ENCODE peak calls at places on chromosomes 12 and 14, in six cellular contexts. Q is upper lobe of left lung, F is GM12891, X is GM12892, K is HepG2, W is transverse colon. Z is an unnamed sample.

GRCh38 chr14:95475540-95476240 is 40.8 kb downstream of the SYNE3 start:
- DNase-seq in W (no peak), K (no peak), X (no peak), F (no peak), Q (peak), Z (no peak)

GRCh38 chr14:56374421-56374820 is 205.2 kb upstream of the TMEM260 start:
- DNase-seq in Q (no peak), X (no peak), F (no peak), W (no peak), K (no peak), Z (no peak)

GRCh38 chr14:69318241-69318640 is 58.3 kb downstream of the GALNT16 start:
- DNase-seq in W (no peak), X (no peak), K (no peak), Q (no peak), F (no peak), Z (no peak)

GRCh38 chr12:42094277-42094676 is 50.4 kb downstream of the GXYLT1 start:
- DNase-seq in F (no peak), X (no peak), Q (no peak), W (no peak), K (no peak), Z (no peak)

GRCh38 chr14:104552738-104553125 is 26.8 kb upstream of the C14orf180 start:
- DNase-seq in Q (no peak), F (peak), X (peak), W (no peak), K (no peak), Z (no peak)

GRCh38 chr12:50218386-50218785 is 51.2 kb upstream of the CERS5 start:
- DNase-seq in F (no peak), X (no peak), K (no peak), Q (no peak), W (no peak), Z (no peak)

GRCh38 chr14:61456720-61457119 is 135.3 kb downstream of the PRKCH start:
- DNase-seq in Q (no peak), K (peak), X (peak), F (peak), W (peak), Z (peak)

GRCh38 chr12:15546102-15546701 is 223.9 kb downstream of the PTPRO start:
- DNase-seq in Q (no peak), W (no peak), F (no peak), K (no peak), X (no peak), Z (no peak)

GRCh38 chr12:209246-209645 is 4.7 kb downstream of the SLC6A12 start:
- DNase-seq in K (no peak), Q (no peak), W (no peak), F (no peak), X (no peak), Z (no peak)

GRCh38 chr14:88870777-88871176 is 46.3 kb downstream of the TTC8 start:
- DNase-seq in X (no peak), Q (no peak), W (no peak), F (no peak), K (no peak), Z (no peak)

GRCh38 chr14:32372154-32372553 is 43.1 kb downstream of the AKAP6 start:
- DNase-seq in Q (no peak), X (no peak), F (no peak), W (no peak), K (no peak), Z (no peak)

GRCh38 chr12:70557583-70558263 is 79.5 kb downstream of the PTPRB start:
- DNase-seq in F (no peak), K (peak), W (no peak), X (no peak), Q (no peak), Z (no peak)

GRCh38 chr12:65189028-65189718 is 19.8 kb downstream of the LEMD3 start:
- DNase-seq in W (no peak), X (no peak), F (no peak), K (no peak), Q (no peak), Z (no peak)

GRCh38 chr12:121825041-121825523 is 21.3 kb downstream of the SETD1B start:
- DNase-seq in F (no peak), K (no peak), Q (peak), W (no peak), X (no peak), Z (no peak)

GRCh38 chr12:121822393-121823100 is 18.7 kb downstream of the SETD1B start:
- DNase-seq in F (no peak), W (no peak), X (no peak), K (no peak), Q (peak), Z (no peak)

GRCh38 chr12:121823727-121824115 is 19.9 kb downstream of the SETD1B start:
- DNase-seq in F (no peak), Q (no peak), W (no peak), K (no peak), X (no peak), Z (no peak)

GRCh38 chr12:121820056-121820455 is 16.2 kb downstream of the SETD1B start:
- DNase-seq in Q (no peak), K (no peak), F (no peak), W (no peak), X (no peak), Z (no peak)

GRCh38 chr12:121823101-121823726 is 19.4 kb downstream of the SETD1B start:
- DNase-seq in K (no peak), F (no peak), W (no peak), X (no peak), Q (peak), Z (no peak)
- TF ChIP-seq POLR2A in K (no peak), F (no peak), W (no peak), X (no peak), Q (no peak), Z (no peak)

DNA sequence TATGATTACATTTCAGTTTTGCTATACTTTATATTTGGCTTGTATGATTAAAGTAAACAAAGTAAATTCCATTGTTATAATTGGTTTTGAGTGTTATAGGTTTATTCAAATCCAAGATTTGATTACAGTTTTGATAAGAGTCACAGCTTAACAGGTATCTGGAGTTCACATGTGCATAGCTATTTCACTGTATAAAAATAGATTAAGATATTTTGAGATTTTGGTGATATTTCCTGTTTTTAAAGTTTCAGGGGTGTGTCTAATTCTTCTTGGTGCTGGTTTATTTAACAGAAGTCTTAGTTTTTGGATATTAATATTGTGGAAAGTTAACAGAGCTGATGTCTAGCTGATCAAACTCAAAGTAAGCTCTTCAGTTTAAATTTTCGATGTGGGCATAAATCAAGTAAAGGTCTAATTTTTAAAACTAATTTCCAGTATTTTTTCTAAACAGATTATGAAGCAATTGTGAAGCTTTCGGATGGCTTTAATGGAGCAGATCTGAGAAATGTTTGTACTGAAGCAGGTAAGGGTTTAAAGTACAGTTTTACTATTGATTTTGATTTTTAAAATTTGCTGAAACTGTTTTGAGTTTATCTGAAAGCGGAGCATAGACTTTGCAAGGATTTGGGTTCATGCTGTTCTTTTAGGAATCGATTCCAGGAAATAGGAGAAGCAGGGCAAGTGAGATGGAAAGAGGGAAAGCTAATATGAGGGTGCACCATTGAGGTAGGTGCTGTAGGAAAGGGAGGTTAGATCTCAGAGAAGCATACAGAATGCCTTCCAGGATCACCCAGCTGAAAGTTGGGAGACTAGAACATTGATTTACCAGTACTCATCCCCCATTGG is 6.2 kb upstream of the STYX start:
- DNase-seq in Q (no peak), X (no peak), F (no peak), W (no peak), K (no peak), Z (no peak)
- TF ChIP-seq POLR2AphosphoS5 in Q (no peak), X (no peak), F (no peak), W (no peak), K (no peak), Z (no peak)

GRCh38 chr14:24095196-24096068 is 1.3 kb downstream of the PCK2 start:
- DNase-seq in X (peak), W (peak), K (peak), F (peak), Q (no peak), Z (no peak)
- TF ChIP-seq POLR2A in X (peak), W (peak), K (no peak), F (peak), Q (peak), Z (no peak)

GRCh38 chr12:62834406-62834805 is 100.5 kb downstream of the PPM1H start:
- DNase-seq in W (peak), Q (no peak), K (no peak), X (no peak), F (no peak), Z (no peak)
- TF ChIP-seq POLR2AphosphoS5 in W (no peak), Q (no peak), K (no peak), X (no peak), F (no peak), Z (no peak)

DNA sequence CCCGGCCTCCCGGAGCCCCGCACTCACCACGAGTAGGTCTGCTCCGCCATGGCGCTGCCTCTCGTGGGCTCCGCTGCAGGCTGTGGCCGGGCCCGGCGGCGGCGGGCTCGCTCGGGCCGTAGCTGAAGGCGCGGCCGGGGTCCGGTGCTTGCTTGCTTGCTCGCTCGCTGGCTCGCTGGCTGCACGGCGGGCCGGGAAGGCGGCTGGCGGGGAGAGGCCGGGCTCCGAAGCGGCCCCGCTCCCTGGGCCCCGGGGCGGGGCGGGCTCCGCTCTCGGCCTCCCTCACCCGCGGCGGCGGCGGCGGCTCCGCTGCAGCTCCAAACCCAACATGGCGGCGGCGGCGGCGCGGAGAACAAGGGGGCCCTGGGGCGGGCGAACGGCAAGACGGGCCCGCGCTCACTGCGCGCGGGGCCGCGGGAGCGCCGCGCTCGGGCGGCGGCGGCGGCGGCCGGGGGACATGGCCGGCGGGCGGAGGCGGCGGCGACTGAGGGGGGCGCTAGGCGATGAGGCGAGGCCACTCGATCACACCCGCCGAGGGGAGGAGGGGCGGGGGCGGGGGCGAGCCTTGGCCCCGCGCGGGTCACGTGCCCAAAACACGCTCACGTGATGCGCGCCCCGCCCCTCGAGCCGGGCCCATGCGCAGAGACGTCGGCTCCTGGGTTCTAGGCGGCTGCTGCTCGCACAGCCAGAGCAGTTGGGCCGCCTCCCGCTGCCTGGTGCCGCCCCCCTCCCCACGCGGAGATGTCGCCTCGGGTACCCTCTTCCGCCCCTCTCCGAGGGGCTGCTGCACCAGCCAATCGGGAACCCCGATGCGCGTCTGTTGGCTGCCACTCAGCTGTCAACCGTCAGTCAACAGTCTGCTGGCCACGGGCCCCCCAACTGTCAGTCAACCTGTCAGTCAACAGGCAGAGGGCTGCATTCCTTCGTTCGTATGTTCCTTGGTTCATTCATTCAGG is at the start of gene SPPL3:
- DNase-seq in W (peak), F (peak), X (peak), K (peak), Q (peak), Z (peak)
- TF ChIP-seq POLR2A in W (peak), F (no peak), X (peak), K (peak), Q (peak), Z (peak)

DNA sequence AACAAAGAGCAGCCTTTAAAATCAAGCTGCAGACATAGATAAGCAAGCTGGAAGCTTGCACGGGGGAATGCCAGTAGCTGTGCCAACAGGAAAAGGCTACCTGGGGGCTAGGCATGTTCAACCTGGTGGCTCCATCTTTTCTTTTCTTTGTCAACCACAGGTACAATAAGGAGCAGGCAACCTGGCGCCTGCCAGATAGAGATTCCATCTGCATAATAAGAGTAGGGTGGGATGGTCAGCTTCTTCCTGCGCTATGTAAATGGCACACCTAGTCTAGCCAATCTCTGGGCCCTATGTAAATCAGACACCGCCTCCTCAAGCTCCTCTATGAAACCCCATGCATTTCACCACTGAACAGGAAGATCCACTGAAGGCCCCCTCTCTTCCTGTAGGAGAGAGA is 87.4 kb upstream of the PKP2 start:
- DNase-seq in W (no peak), K (no peak), X (no peak), Q (no peak), F (no peak), Z (no peak)
- TF ChIP-seq POLR2AphosphoS5 in W (no peak), K (no peak), X (no peak), Q (no peak), F (no peak), Z (no peak)

GRCh38 chr14:36784541-36784940 is 122.9 kb downstream of the PAX9 start:
- DNase-seq in Q (no peak), X (no peak), K (no peak), W (no peak), F (no peak), Z (no peak)
- TF ChIP-seq POLR2A in Q (no peak), X (no peak), K (no peak), W (no peak), F (no peak), Z (no peak)

DNA sequence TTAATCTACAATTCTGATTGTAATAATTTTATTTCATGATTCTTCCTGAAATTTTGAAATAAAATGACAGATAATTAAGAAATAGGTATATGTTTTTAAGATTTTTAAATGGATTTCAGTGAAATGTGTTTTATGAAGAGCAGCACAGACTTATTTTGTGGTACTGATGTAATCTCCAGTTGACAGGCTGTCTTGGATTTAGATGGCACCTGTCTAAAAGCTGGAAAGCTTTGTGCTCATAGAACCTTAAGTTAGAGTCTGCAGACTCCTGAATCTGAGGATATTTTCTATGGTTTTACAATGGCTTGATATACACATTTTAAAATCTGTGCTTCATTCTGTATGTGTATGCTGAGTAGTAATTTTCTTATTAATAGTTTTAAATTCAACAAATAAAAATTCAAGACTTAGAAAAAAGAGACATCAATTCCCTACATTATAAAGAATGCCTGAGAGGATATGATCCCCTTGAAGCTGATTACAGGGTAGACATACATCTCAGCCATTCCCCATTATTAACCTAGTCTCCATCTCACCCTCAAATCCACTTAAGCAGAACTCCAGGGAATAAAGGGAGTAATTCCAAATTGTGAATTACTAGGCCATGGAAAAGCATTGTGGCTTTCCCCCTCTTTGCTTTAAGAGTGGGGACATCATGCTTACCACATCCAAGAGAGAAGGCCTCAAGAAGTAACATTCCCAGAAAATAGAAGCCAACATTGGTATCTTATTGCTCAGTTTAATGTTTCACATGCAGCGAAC is 33.7 kb upstream of the ACSS3 start:
- DNase-seq in F (no peak), W (no peak), Q (no peak), K (no peak), X (no peak), Z (no peak)
- TF ChIP-seq POLR2AphosphoS5 in F (no peak), W (no peak), Q (no peak), K (no peak), X (no peak), Z (no peak)

GRCh38 chr14:21201732-21202462 is 46.0 kb upstream of the OR5AU1 start:
- DNase-seq in W (no peak), X (no peak), K (no peak), F (no peak), Q (no peak), Z (no peak)

GRCh38 chr14:21197418-21198205 is 41.7 kb upstream of the OR5AU1 start:
- DNase-seq in Q (no peak), W (no peak), K (no peak), F (no peak), X (no peak), Z (no peak)

GRCh38 chr14:21200752-21201461 is 45.0 kb upstream of the OR5AU1 start:
- DNase-seq in X (no peak), K (no peak), W (no peak), Q (no peak), F (no peak), Z (no peak)

GRCh38 chr14:21202463-21203358 is 46.8 kb upstream of the OR5AU1 start:
- DNase-seq in W (no peak), F (no peak), Q (no peak), K (no peak), X (no peak), Z (no peak)

DNA sequence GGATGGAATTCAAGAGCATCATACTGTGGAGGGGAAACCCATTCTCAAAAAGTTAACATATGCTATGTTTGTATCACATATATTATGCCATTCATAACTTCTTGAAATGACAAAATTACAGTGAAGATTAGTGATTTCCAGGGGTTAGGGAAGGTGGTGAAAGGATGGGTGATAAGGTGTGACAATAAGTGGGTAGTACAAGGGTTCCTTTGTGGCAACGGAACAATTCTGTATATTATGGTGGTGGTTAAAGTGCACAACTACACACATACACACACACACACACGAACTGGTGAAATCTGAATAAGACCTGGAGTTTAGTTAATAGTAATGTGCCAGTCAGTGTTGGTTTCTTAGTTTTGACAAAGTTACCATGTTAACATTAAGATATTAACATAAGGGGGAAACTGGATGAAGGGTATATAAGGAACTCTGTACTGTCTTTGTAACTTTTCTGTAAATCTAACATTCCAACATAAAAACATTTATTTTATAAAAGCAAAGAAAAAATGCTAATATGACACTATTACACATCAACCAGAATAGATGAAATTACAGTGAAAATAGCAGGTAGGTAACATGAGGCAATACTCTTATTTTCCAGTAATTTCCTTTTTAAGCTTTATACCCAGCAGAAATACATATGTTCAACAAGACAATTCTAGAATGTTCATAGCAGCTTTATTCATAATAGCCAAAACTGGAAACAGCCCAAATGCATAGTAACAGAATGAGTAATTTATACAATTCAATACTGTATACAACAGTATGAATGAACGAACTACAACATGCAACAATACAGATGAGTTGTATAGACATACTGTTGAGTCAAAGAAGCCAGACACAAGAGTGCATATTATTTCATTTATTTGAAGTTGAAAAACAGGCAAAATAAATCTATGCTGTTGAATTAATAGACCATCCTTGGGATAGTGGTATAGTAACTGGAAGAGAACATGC is 44.0 kb upstream of the OR5AU1 start:
- DNase-seq in F (no peak), W (no peak), Q (no peak), X (no peak), K (no peak), Z (no peak)
- TF ChIP-seq POLR2A in F (no peak), W (no peak), Q (no peak), X (no peak), K (no peak), Z (no peak)

DNA sequence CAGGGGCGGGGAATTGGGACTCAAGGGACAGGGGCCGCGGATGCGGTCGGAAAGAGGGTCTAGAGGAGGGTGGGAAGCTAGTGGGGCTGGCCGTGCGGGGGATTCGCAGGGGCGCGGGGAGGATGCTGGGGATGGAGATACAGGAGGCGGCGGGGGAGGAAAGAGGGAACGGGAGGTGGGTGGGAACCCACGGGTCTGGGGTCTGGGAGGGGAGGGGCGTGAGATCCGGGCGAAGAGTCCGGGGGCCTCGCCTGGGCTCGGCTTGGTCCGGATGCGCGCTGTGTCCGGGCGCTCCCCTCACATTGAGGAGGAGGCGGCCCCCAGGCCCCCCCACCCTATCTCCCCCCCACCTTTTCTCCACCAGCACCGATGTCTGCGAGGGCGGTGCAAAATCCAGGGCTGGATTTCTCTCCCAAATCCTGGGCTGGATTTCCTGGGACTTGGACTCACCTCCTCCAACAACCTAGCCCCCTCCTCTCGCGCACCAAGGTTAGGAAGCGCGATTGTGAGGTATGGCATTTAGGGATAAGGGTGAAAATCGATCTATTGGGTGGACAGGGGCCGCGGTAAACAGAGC is at the start of gene AGAP2:
- DNase-seq in W (no peak), X (no peak), Q (peak), F (no peak), K (no peak), Z (no peak)
- TF ChIP-seq POLR2AphosphoS5 in W (no peak), X (no peak), Q (no peak), F (no peak), K (no peak), Z (no peak)

Z was measured in prostate gland.